ENCODE peak calls at places on chromosome 13, in nine cellular contexts. One of them, this sample, is unnamed.

GRCh38 chr13:30551194-30551593 is 66.5 kb upstream of the USPL1 start:
- DNase-seq in psoas muscle: no peak
- DNase-seq in CD4-positive, alpha-beta memory T cell: peak; percentile 19
- DNase-seq in A673: peak; percentile 56
- DNase-seq in uterus: no peak
- DNase-seq in testis: no peak
- DNase-seq in endodermal cell: no peak
- DNase-seq in lower lobe of right lung: no peak
- DNase-seq in mammary epithelial cell: peak; percentile 24
- DNase-seq in this sample: no peak

GRCh38 chr13:112688560-112689497 is 1.0 kb upstream of the ATP11A start:
- DNase-seq in mammary epithelial cell: no peak
- DNase-seq in lower lobe of right lung: peak; percentile 89
- DNase-seq in psoas muscle: no peak
- DNase-seq in A673: no peak
- DNase-seq in endodermal cell: peak; percentile 82
- DNase-seq in testis: peak; percentile 62
- DNase-seq in uterus: no peak
- DNase-seq in CD4-positive, alpha-beta memory T cell: peak; percentile 36
- DNase-seq in this sample: peak; percentile 65

GRCh38 chr13:25335856-25336255 is 34.4 kb downstream of the NUP58 start:
- DNase-seq in CD4-positive, alpha-beta memory T cell: no peak
- DNase-seq in endodermal cell: no peak
- DNase-seq in psoas muscle: no peak
- DNase-seq in uterus: no peak
- DNase-seq in mammary epithelial cell: no peak
- DNase-seq in lower lobe of right lung: no peak
- DNase-seq in testis: no peak
- DNase-seq in A673: no peak
- DNase-seq in this sample: no peak

GRCh38 chr13:50133277-50133953 is 118.2 kb downstream of the KCNRG start:
- DNase-seq in A673: no peak
- DNase-seq in lower lobe of right lung: no peak
- DNase-seq in uterus: no peak
- DNase-seq in testis: no peak
- DNase-seq in CD4-positive, alpha-beta memory T cell: no peak
- DNase-seq in endodermal cell: peak; percentile 74
- DNase-seq in psoas muscle: no peak
- DNase-seq in mammary epithelial cell: no peak
- DNase-seq in this sample: no peak

GRCh38 chr13:98172570-98173405 is 4.3 kb downstream of the RNF113B start:
- DNase-seq in testis: no peak
- DNase-seq in CD4-positive, alpha-beta memory T cell: no peak
- DNase-seq in psoas muscle: no peak
- DNase-seq in endodermal cell: no peak
- DNase-seq in mammary epithelial cell: no peak
- DNase-seq in A673: peak; percentile 55
- DNase-seq in lower lobe of right lung: no peak
- DNase-seq in uterus: no peak
- DNase-seq in this sample: no peak

GRCh38 chr13:65453982-65454381 is 1776.2 kb downstream of the PCDH9 start:
- DNase-seq in uterus: no peak
- DNase-seq in CD4-positive, alpha-beta memory T cell: no peak
- DNase-seq in A673: no peak
- DNase-seq in psoas muscle: no peak
- DNase-seq in endodermal cell: no peak
- DNase-seq in lower lobe of right lung: no peak
- DNase-seq in testis: no peak
- DNase-seq in mammary epithelial cell: no peak
- DNase-seq in this sample: no peak

GRCh38 chr13:75792526-75793187 is 156.5 kb downstream of the LMO7 start:
- DNase-seq in uterus: no peak
- DNase-seq in CD4-positive, alpha-beta memory T cell: no peak
- DNase-seq in testis: no peak
- DNase-seq in endodermal cell: no peak
- DNase-seq in mammary epithelial cell: no peak
- DNase-seq in A673: no peak
- DNase-seq in lower lobe of right lung: no peak
- DNase-seq in psoas muscle: no peak
- DNase-seq in this sample: no peak

GRCh38 chr13:44197791-44198770 is 175.5 kb upstream of the SERP2 start:
- DNase-seq in testis: no peak
- DNase-seq in psoas muscle: no peak
- DNase-seq in endodermal cell: no peak
- DNase-seq in lower lobe of right lung: no peak
- DNase-seq in CD4-positive, alpha-beta memory T cell: no peak
- DNase-seq in mammary epithelial cell: peak; percentile 49
- DNase-seq in A673: no peak
- DNase-seq in uterus: no peak
- DNase-seq in this sample: no peak

GRCh38 chr13:112670118-112670517 is 19.7 kb upstream of the ATP11A start:
- DNase-seq in endodermal cell: peak; percentile 64
- DNase-seq in A673: no peak
- DNase-seq in uterus: no peak
- DNase-seq in psoas muscle: no peak
- DNase-seq in lower lobe of right lung: peak; percentile 13
- DNase-seq in testis: no peak
- DNase-seq in CD4-positive, alpha-beta memory T cell: no peak
- DNase-seq in mammary epithelial cell: no peak
- DNase-seq in this sample: no peak

GRCh38 chr13:55566779-55567178 is 1573.9 kb upstream of the PRR20A start:
- DNase-seq in endodermal cell: no peak
- DNase-seq in CD4-positive, alpha-beta memory T cell: no peak
- DNase-seq in mammary epithelial cell: no peak
- DNase-seq in lower lobe of right lung: no peak
- DNase-seq in A673: no peak
- DNase-seq in testis: no peak
- DNase-seq in uterus: no peak
- DNase-seq in psoas muscle: no peak
- DNase-seq in this sample: no peak

GRCh38 chr13:109668433-109669233 is 117.8 kb downstream of the IRS2 start:
- DNase-seq in mammary epithelial cell: no peak
- DNase-seq in lower lobe of right lung: no peak
- DNase-seq in psoas muscle: no peak
- DNase-seq in CD4-positive, alpha-beta memory T cell: no peak
- DNase-seq in A673: no peak
- DNase-seq in testis: no peak
- DNase-seq in uterus: no peak
- DNase-seq in endodermal cell: peak; percentile 67
- DNase-seq in this sample: no peak

GRCh38 chr13:22061806-22062391 is 391.0 kb downstream of the FGF9 start:
- DNase-seq in CD4-positive, alpha-beta memory T cell: peak; percentile 78
- DNase-seq in A673: no peak
- DNase-seq in uterus: no peak
- DNase-seq in testis: no peak
- DNase-seq in lower lobe of right lung: no peak
- DNase-seq in psoas muscle: no peak
- DNase-seq in mammary epithelial cell: no peak
- DNase-seq in endodermal cell: no peak
- DNase-seq in this sample: no peak

GRCh38 chr13:84088996-84089395 is 206.7 kb upstream of the SLITRK1 start:
- DNase-seq in CD4-positive, alpha-beta memory T cell: no peak
- DNase-seq in psoas muscle: no peak
- DNase-seq in A673: no peak
- DNase-seq in lower lobe of right lung: no peak
- DNase-seq in mammary epithelial cell: no peak
- DNase-seq in endodermal cell: no peak
- DNase-seq in testis: no peak
- DNase-seq in uterus: no peak
- DNase-seq in this sample: no peak

GRCh38 chr13:29901714-29902631 is 51.6 kb upstream of the UBL3 start:
- DNase-seq in lower lobe of right lung: no peak
- DNase-seq in CD4-positive, alpha-beta memory T cell: peak; percentile 56
- DNase-seq in testis: no peak
- DNase-seq in A673: peak; percentile 66
- DNase-seq in psoas muscle: no peak
- DNase-seq in uterus: peak; percentile 57
- DNase-seq in mammary epithelial cell: peak; percentile 92
- DNase-seq in endodermal cell: no peak
- DNase-seq in this sample: no peak

GRCh38 chr13:95784161-95784880 is 107.4 kb downstream of the DNAJC3 start:
- DNase-seq in mammary epithelial cell: peak; percentile 22
- DNase-seq in psoas muscle: no peak
- DNase-seq in endodermal cell: no peak
- DNase-seq in CD4-positive, alpha-beta memory T cell: no peak
- DNase-seq in testis: no peak
- DNase-seq in A673: no peak
- DNase-seq in lower lobe of right lung: no peak
- DNase-seq in uterus: no peak
- DNase-seq in this sample: no peak

GRCh38 chr13:48402325-48402962 is 10.5 kb downstream of the LPAR6 start:
- DNase-seq in A673: no peak
- DNase-seq in CD4-positive, alpha-beta memory T cell: no peak
- DNase-seq in endodermal cell: no peak
- DNase-seq in mammary epithelial cell: peak; percentile 17
- DNase-seq in testis: no peak
- DNase-seq in lower lobe of right lung: no peak
- DNase-seq in psoas muscle: no peak
- DNase-seq in uterus: no peak
- DNase-seq in this sample: no peak

GRCh38 chr13:48400090-48400694 is 12.7 kb downstream of the LPAR6 start:
- DNase-seq in lower lobe of right lung: no peak
- DNase-seq in endodermal cell: no peak
- DNase-seq in mammary epithelial cell: peak; percentile 13
- DNase-seq in psoas muscle: no peak
- DNase-seq in A673: no peak
- DNase-seq in testis: no peak
- DNase-seq in CD4-positive, alpha-beta memory T cell: no peak
- DNase-seq in uterus: no peak
- DNase-seq in this sample: no peak

GRCh38 chr13:48403151-48403631 is 9.7 kb downstream of the LPAR6 start:
- DNase-seq in testis: no peak
- DNase-seq in psoas muscle: no peak
- DNase-seq in lower lobe of right lung: no peak
- DNase-seq in uterus: no peak
- DNase-seq in endodermal cell: no peak
- DNase-seq in A673: peak; percentile 6
- DNase-seq in mammary epithelial cell: no peak
- DNase-seq in CD4-positive, alpha-beta memory T cell: peak; percentile 45
- DNase-seq in this sample: no peak

GRCh38 chr13:48400820-48401219 is 12.1 kb downstream of the LPAR6 start:
- DNase-seq in endodermal cell: no peak
- DNase-seq in uterus: no peak
- DNase-seq in testis: no peak
- DNase-seq in psoas muscle: no peak
- DNase-seq in lower lobe of right lung: no peak
- DNase-seq in mammary epithelial cell: peak; percentile 91
- DNase-seq in CD4-positive, alpha-beta memory T cell: no peak
- DNase-seq in A673: peak; percentile 11
- DNase-seq in this sample: no peak

GRCh38 chr13:48401480-48401879 is 11.4 kb downstream of the LPAR6 start:
- DNase-seq in psoas muscle: no peak
- DNase-seq in mammary epithelial cell: no peak
- DNase-seq in A673: no peak
- DNase-seq in uterus: no peak
- DNase-seq in testis: no peak
- DNase-seq in lower lobe of right lung: no peak
- DNase-seq in CD4-positive, alpha-beta memory T cell: peak; percentile 37
- DNase-seq in endodermal cell: no peak
- DNase-seq in this sample: no peak
- H3K4me1 ChIP-seq in psoas muscle: peaks cover 5% of the 10 kb centered on the region
- H3K4me1 ChIP-seq in mammary epithelial cell: peaks cover 49% of the 10 kb centered on the region
- H3K4me1 ChIP-seq in A673: peaks cover 22% of the 10 kb centered on the region
- H3K4me1 ChIP-seq in uterus: peaks cover 10% of the 10 kb centered on the region
- H3K4me1 ChIP-seq in testis: peaks cover 25% of the 10 kb centered on the region
- H3K4me1 ChIP-seq in lower lobe of right lung: peaks cover 74% of the 10 kb centered on the region
- H3K4me1 ChIP-seq in CD4-positive, alpha-beta memory T cell: peaks cover 85% of the 10 kb centered on the region
- H3K4me1 ChIP-seq in endodermal cell: no peaks in the 10 kb centered on the region
- H3K4me1 ChIP-seq in this sample: peaks cover 40% of the 10 kb centered on the region

GRCh38 chr13:62510906-62511655 is 1095.4 kb upstream of the PCDH20 start:
- DNase-seq in uterus: no peak
- DNase-seq in psoas muscle: no peak
- DNase-seq in A673: no peak
- DNase-seq in testis: no peak
- DNase-seq in endodermal cell: no peak
- DNase-seq in lower lobe of right lung: no peak
- DNase-seq in CD4-positive, alpha-beta memory T cell: no peak
- DNase-seq in mammary epithelial cell: no peak
- DNase-seq in this sample: no peak
- H3K4me1 ChIP-seq in uterus: no peaks in the 10 kb centered on the region
- H3K4me1 ChIP-seq in psoas muscle: no peaks in the 10 kb centered on the region
- H3K4me1 ChIP-seq in A673: no peaks in the 10 kb centered on the region
- H3K4me1 ChIP-seq in testis: no peaks in the 10 kb centered on the region
- H3K4me1 ChIP-seq in endodermal cell: peaks cover 6% of the 10 kb centered on the region
- H3K4me1 ChIP-seq in lower lobe of right lung: no peaks in the 10 kb centered on the region
- H3K4me1 ChIP-seq in CD4-positive, alpha-beta memory T cell: no peaks in the 10 kb centered on the region
- H3K4me1 ChIP-seq in mammary epithelial cell: no peaks in the 10 kb centered on the region
- H3K4me1 ChIP-seq in this sample: no peaks in the 10 kb centered on the region

GRCh38 chr13:24277721-24278120 is 31.7 kb upstream of the C1QTNF9 start:
- DNase-seq in A673: peak; percentile 62
- DNase-seq in lower lobe of right lung: no peak
- DNase-seq in psoas muscle: no peak
- DNase-seq in CD4-positive, alpha-beta memory T cell: no peak
- DNase-seq in uterus: no peak
- DNase-seq in testis: no peak
- DNase-seq in mammary epithelial cell: no peak
- DNase-seq in endodermal cell: peak; percentile 3
- DNase-seq in this sample: no peak
- H3K4me1 ChIP-seq in A673: peaks cover 93% of the 10 kb centered on the region
- H3K4me1 ChIP-seq in lower lobe of right lung: peaks cover 57% of the 10 kb centered on the region
- H3K4me1 ChIP-seq in psoas muscle: no peaks in the 10 kb centered on the region
- H3K4me1 ChIP-seq in CD4-positive, alpha-beta memory T cell: peaks cover 98% of the 10 kb centered on the region
- H3K4me1 ChIP-seq in uterus: peaks cover under 1% of the 10 kb centered on the region
- H3K4me1 ChIP-seq in testis: peaks cover 46% of the 10 kb centered on the region
- H3K4me1 ChIP-seq in mammary epithelial cell: no peaks in the 10 kb centered on the region
- H3K4me1 ChIP-seq in endodermal cell: no peaks in the 10 kb centered on the region
- H3K4me1 ChIP-seq in this sample: no peaks in the 10 kb centered on the region

GRCh38 chr13:114061047-114061446 is 71.4 kb downstream of the RASA3 start:
- DNase-seq in testis: no peak
- DNase-seq in CD4-positive, alpha-beta memory T cell: no peak
- DNase-seq in endodermal cell: no peak
- DNase-seq in lower lobe of right lung: no peak
- DNase-seq in mammary epithelial cell: no peak
- DNase-seq in psoas muscle: no peak
- DNase-seq in uterus: no peak
- DNase-seq in A673: no peak
- DNase-seq in this sample: no peak

GRCh38 chr13:114062341-114062740 is 70.1 kb downstream of the RASA3 start:
- DNase-seq in CD4-positive, alpha-beta memory T cell: no peak
- DNase-seq in mammary epithelial cell: no peak
- DNase-seq in A673: no peak
- DNase-seq in lower lobe of right lung: no peak
- DNase-seq in uterus: no peak
- DNase-seq in testis: no peak
- DNase-seq in endodermal cell: no peak
- DNase-seq in psoas muscle: no peak
- DNase-seq in this sample: no peak

GRCh38 chr13:114063545-114064515 is 68.6 kb downstream of the RASA3 start:
- DNase-seq in CD4-positive, alpha-beta memory T cell: no peak
- DNase-seq in mammary epithelial cell: peak; percentile 37
- DNase-seq in endodermal cell: no peak
- DNase-seq in A673: no peak
- DNase-seq in lower lobe of right lung: peak; percentile 85
- DNase-seq in psoas muscle: peak; percentile 81
- DNase-seq in uterus: peak; percentile 75
- DNase-seq in testis: no peak
- DNase-seq in this sample: peak; percentile 86

GRCh38 chr13:114061746-114062145 is 70.7 kb downstream of the RASA3 start:
- DNase-seq in psoas muscle: no peak
- DNase-seq in uterus: no peak
- DNase-seq in mammary epithelial cell: no peak
- DNase-seq in lower lobe of right lung: no peak
- DNase-seq in testis: no peak
- DNase-seq in CD4-positive, alpha-beta memory T cell: no peak
- DNase-seq in A673: no peak
- DNase-seq in endodermal cell: no peak
- DNase-seq in this sample: no peak

GRCh38 chr13:114062754-114063153 is 69.7 kb downstream of the RASA3 start:
- DNase-seq in lower lobe of right lung: no peak
- DNase-seq in psoas muscle: no peak
- DNase-seq in CD4-positive, alpha-beta memory T cell: no peak
- DNase-seq in uterus: no peak
- DNase-seq in mammary epithelial cell: no peak
- DNase-seq in testis: no peak
- DNase-seq in endodermal cell: no peak
- DNase-seq in A673: no peak
- DNase-seq in this sample: no peak
- H3K4me1 ChIP-seq in lower lobe of right lung: peaks cover 69% of the 10 kb centered on the region
- H3K4me1 ChIP-seq in psoas muscle: peaks cover 42% of the 10 kb centered on the region
- H3K4me1 ChIP-seq in CD4-positive, alpha-beta memory T cell: peaks cover 58% of the 10 kb centered on the region
- H3K4me1 ChIP-seq in uterus: peaks cover 28% of the 10 kb centered on the region
- H3K4me1 ChIP-seq in mammary epithelial cell: peaks cover 37% of the 10 kb centered on the region
- H3K4me1 ChIP-seq in testis: peaks cover 28% of the 10 kb centered on the region
- H3K4me1 ChIP-seq in endodermal cell: peaks cover 9% of the 10 kb centered on the region
- H3K4me1 ChIP-seq in A673: peaks cover 27% of the 10 kb centered on the region
- H3K4me1 ChIP-seq in this sample: peaks cover 52% of the 10 kb centered on the region

This sample was measured in ascending aorta.